ENCODE peak calls at places on chromosome 4, in six cellular contexts. H, P, G, M, J and C are unnamed samples.
A peak's percentile ranks its signal among the peaks of the same experiment; 100 is the strongest.

GRCh38 chr4:153452661-153453378 is 13.3 kb upstream of the TMEM131L start:
- DNase-seq in P (no peak), H (no peak), M (no peak), G (no peak), J (no peak), C (no peak)

GRCh38 chr4:173362666-173363065 is 8.1 kb upstream of the SAP30 start:
- DNase-seq in P (no peak), M (no peak), G (no peak), H (no peak), J (no peak), C (no peak)

GRCh38 chr4:68748181-68748981 is 67.4 kb upstream of the UGT2B10 start:
- DNase-seq in J (no peak), G (no peak), P (no peak), H (no peak), M (peak; percentile 31), C (no peak)

GRCh38 chr4:3713346-3713745 is 52.8 kb upstream of the ADRA2C start:
- DNase-seq in P (no peak), J (no peak), M (no peak), H (no peak), G (no peak), C (no peak)

GRCh38 chr4:110165382-110166285 is 32.8 kb downstream of the ELOVL6 start:
- DNase-seq in P (no peak), M (peak; percentile 31), G (peak; percentile 80), H (no peak), J (no peak), C (peak; percentile 53)

GRCh38 chr4:41209187-41209586 is 5.2 kb downstream of the APBB2 start:
- DNase-seq in M (no peak), J (no peak), H (no peak), G (peak; percentile 81), P (peak; percentile 25), C (no peak)

GRCh38 chr4:1285790-1286553 is 3.7 kb upstream of the MAEA start:
- DNase-seq in J (no peak), P (no peak), H (no peak), G (no peak), M (no peak), C (peak; percentile 50)

GRCh38 chr4:96472103-96472867 is 632.4 kb downstream of the PDHA2 start:
- DNase-seq in J (no peak), H (no peak), M (no peak), G (no peak), P (no peak), C (no peak)

GRCh38 chr4:147326581-147326980 is 154.3 kb upstream of the EDNRA start:
- DNase-seq in H (no peak), J (no peak), M (no peak), G (no peak), P (no peak), C (no peak)

GRCh38 chr4:5371415-5372190 is 320.3 kb downstream of the STK32B start:
- DNase-seq in G (no peak), P (no peak), H (no peak), J (no peak), M (no peak), C (no peak)

GRCh38 chr4:144355809-144356757 is 215.6 kb upstream of the GYPA start:
- DNase-seq in H (no peak), M (peak; percentile 67), G (no peak), P (no peak), J (peak; percentile 12), C (peak; percentile 27)

GRCh38 chr4:99483636-99484035 is 27.2 kb upstream of the C4orf17 start:
- DNase-seq in H (no peak), J (no peak), P (no peak), G (no peak), M (no peak), C (no peak)

GRCh38 chr4:154086247-154086646 is 297.4 kb upstream of the SFRP2 start:
- DNase-seq in P (no peak), G (no peak), J (no peak), H (no peak), M (no peak), C (no peak)

GRCh38 chr4:11252149-11252548 is 176.5 kb downstream of the HS3ST1 start:
- DNase-seq in J (no peak), M (no peak), G (no peak), H (no peak), P (no peak), C (no peak)

GRCh38 chr4:78512357-78512920 is 39.1 kb upstream of the ANXA3 start:
- DNase-seq in P (peak; percentile 33), H (no peak), G (peak; percentile 63), M (no peak), J (no peak), C (no peak)

GRCh38 chr4:44210750-44211149 is 237.9 kb downstream of the KCTD8 start:
- DNase-seq in P (no peak), H (no peak), J (no peak), M (no peak), G (no peak), C (no peak)

GRCh38 chr4:150385606-150386005 is 196.3 kb upstream of the MAB21L2 start:
- DNase-seq in P (no peak), J (no peak), H (no peak), G (no peak), M (no peak), C (peak; percentile 27)

GRCh38 chr4:151674804-151675290 is 86.0 kb downstream of the GATB start:
- DNase-seq in H (peak; percentile 79), M (no peak), G (no peak), P (peak; percentile 78), J (no peak), C (peak; percentile 51)

GRCh38 chr4:129095811-129096454 is at the start of gene C4orf33:
- DNase-seq in H (peak; percentile 81), J (peak; percentile 45), P (peak; percentile 71), G (peak; percentile 90), M (peak; percentile 62), C (peak; percentile 73)
- TF ChIP-seq POLR2A in H (no peak), J (no peak), P (no peak), G (peak; percentile 39), M (no peak), C (no peak)

GRCh38 chr4:37882665-37883296 is 8.1 kb upstream of the TBC1D1 start:
- DNase-seq in M (no peak), P (peak; percentile 26), G (no peak), H (no peak), J (no peak), C (no peak)
- H3K4me3 ChIP-seq in M (no peak overlapping the region), P (no peak overlapping the region), G (no peak overlapping the region), H (no peak overlapping the region), J (no peak overlapping the region), C (no peak overlapping the region)

DNA sequence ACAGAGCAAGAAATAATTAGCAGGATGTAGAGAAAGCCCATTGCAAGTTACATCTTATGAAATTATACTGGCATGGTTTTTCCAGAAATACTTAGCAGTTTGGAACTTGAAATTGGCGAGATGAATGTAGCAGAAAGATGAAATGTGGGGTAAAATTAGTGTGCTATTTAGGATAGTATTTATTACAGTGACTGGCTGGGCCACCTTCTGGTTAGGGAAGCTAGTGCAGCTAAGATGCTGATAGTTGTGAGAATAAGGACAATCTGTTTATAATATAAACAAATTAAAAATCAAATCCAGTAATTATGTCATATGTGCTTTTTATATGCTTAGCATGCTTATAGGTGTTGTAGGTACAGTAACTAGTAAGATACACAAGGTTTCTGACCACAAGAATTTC is 74.8 kb downstream of the IL15 start:
- DNase-seq in H (no peak), P (peak; percentile 18), J (no peak), M (no peak), G (no peak), C (no peak)
- TF ChIP-seq CTCF in H (peak; percentile 37), P (peak; percentile 55), J (peak; percentile 35), M (peak; percentile 64), G (peak; percentile 62), C (peak; percentile 59)

GRCh38 chr4:76610751-76611150 is 175.7 kb downstream of the SHROOM3 start:
- DNase-seq in P (no peak), J (no peak), M (no peak), G (no peak), H (no peak), C (no peak)

GRCh38 chr4:76614589-76614988 is 179.6 kb downstream of the SHROOM3 start:
- DNase-seq in M (no peak), P (no peak), H (no peak), G (no peak), J (no peak), C (no peak)

GRCh38 chr4:76611164-76611563 is 176.1 kb downstream of the SHROOM3 start:
- DNase-seq in G (no peak), H (no peak), M (no peak), J (no peak), P (no peak), C (no peak)

GRCh38 chr4:76607846-76608245 is 172.8 kb downstream of the SHROOM3 start:
- DNase-seq in J (no peak), H (no peak), P (no peak), G (no peak), M (no peak), C (no peak)

GRCh38 chr4:76611611-76612010 is 176.6 kb downstream of the SHROOM3 start:
- DNase-seq in H (no peak), M (no peak), J (no peak), P (peak; percentile 40), G (peak; percentile 74), C (no peak)
- TF ChIP-seq POLR2A in H (no peak), M (no peak), J (no peak), P (no peak), G (peak; percentile 44), C (no peak)

DNA sequence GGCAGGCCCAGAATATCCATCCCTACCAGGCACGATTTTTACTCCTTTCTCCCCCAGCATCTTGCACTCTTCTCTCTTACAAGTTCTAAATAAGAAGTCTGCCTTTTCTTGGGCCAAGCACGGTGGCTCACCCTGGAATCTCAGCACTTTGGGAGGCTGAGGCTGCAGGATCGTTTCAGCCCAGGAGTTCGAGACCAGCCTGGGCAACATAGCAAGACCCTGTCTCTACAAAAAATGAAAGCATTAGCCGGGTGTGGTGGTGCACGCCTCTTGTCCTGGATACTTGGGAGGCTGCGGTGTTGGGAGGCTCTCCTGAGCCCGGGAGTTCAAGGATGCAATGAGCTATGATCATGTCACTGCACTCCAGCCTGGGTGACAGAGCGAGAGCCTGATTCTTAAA is 64.8 kb downstream of the IRF2 start:
- DNase-seq in J (no peak), H (no peak), M (no peak), G (no peak), P (no peak), C (no peak)
- H3K4me3 ChIP-seq in J (no peak overlapping the region), H (no peak overlapping the region), M (no peak overlapping the region), G (no peak overlapping the region), P (no peak overlapping the region), C (no peak overlapping the region)

GRCh38 chr4:8308856-8309771 is 39.6 kb downstream of the HTRA3 start:
- DNase-seq in G (peak; percentile 54), M (no peak), P (peak; percentile 7), J (no peak), H (peak; percentile 90), C (no peak)
- TF ChIP-seq CTCF in G (no peak), M (no peak), P (peak; percentile 19), J (no peak), H (peak; percentile 7), C (no peak)